ENCODE peak calls at places on chromosomes 4 and X, in ten cellular contexts. One of them, this sample, is unnamed.

GRCh38 chrX:15675490-15675921 is 10.9 kb upstream of the CLTRN start:
- DNase-seq in transverse colon: peak; percentile 91
- DNase-seq in breast epithelium: peak; percentile 92
- DNase-seq in prostate gland: peak; percentile 68
- DNase-seq in HL-60: peak; percentile 59
- DNase-seq in GM23338: peak; percentile 80
- DNase-seq in suprapubic skin: peak; percentile 94
- DNase-seq in K562: peak; percentile 74
- DNase-seq in HCT116: peak; percentile 70
- DNase-seq in spleen: peak; percentile 97
- DNase-seq in this sample: no peak

GRCh38 chr4:73867783-73868182 is 1.4 kb upstream of the CXCL1 start:
- DNase-seq in HL-60: no peak
- DNase-seq in GM23338: peak; percentile 31
- DNase-seq in K562: peak; percentile 16
- DNase-seq in transverse colon: peak; percentile 51
- DNase-seq in breast epithelium: no peak
- DNase-seq in prostate gland: peak; percentile 61
- DNase-seq in suprapubic skin: no peak
- DNase-seq in HCT116: peak; percentile 70
- DNase-seq in spleen: no peak
- DNase-seq in this sample: no peak

GRCh38 chrX:8364369-8365141 is 100.1 kb upstream of the VCX3B start:
- DNase-seq in prostate gland: peak; percentile 6
- DNase-seq in HCT116: no peak
- DNase-seq in transverse colon: no peak
- DNase-seq in suprapubic skin: no peak
- DNase-seq in spleen: no peak
- DNase-seq in HL-60: no peak
- DNase-seq in breast epithelium: no peak
- DNase-seq in K562: peak; percentile 1
- DNase-seq in GM23338: peak; percentile 81
- DNase-seq in this sample: no peak

GRCh38 chr4:148847544-148847943 is 405.3 kb upstream of the NR3C2 start:
- DNase-seq in K562: no peak
- DNase-seq in GM23338: no peak
- DNase-seq in HL-60: no peak
- DNase-seq in suprapubic skin: no peak
- DNase-seq in prostate gland: no peak
- DNase-seq in breast epithelium: no peak
- DNase-seq in HCT116: no peak
- DNase-seq in transverse colon: peak; percentile 21
- DNase-seq in spleen: no peak
- DNase-seq in this sample: no peak

GRCh38 chrX:39839371-39839770 is 258.4 kb downstream of the BCOR start:
- DNase-seq in GM23338: no peak
- DNase-seq in suprapubic skin: no peak
- DNase-seq in HCT116: no peak
- DNase-seq in breast epithelium: no peak
- DNase-seq in spleen: no peak
- DNase-seq in K562: no peak
- DNase-seq in transverse colon: no peak
- DNase-seq in prostate gland: no peak
- DNase-seq in HL-60: no peak
- DNase-seq in this sample: no peak

GRCh38 chr4:121736735-121737351 is 28.1 kb downstream of the SMIM43 start:
- DNase-seq in transverse colon: no peak
- DNase-seq in prostate gland: peak; percentile 43
- DNase-seq in suprapubic skin: no peak
- DNase-seq in GM23338: peak; percentile 76
- DNase-seq in spleen: no peak
- DNase-seq in breast epithelium: no peak
- DNase-seq in HCT116: peak; percentile 54
- DNase-seq in K562: peak; percentile 50
- DNase-seq in HL-60: no peak
- DNase-seq in this sample: peak; percentile 47

GRCh38 chr4:123889376-123889945 is 492.9 kb downstream of the SPRY1 start:
- DNase-seq in HL-60: no peak
- DNase-seq in prostate gland: no peak
- DNase-seq in spleen: no peak
- DNase-seq in GM23338: no peak
- DNase-seq in suprapubic skin: no peak
- DNase-seq in K562: no peak
- DNase-seq in HCT116: no peak
- DNase-seq in transverse colon: no peak
- DNase-seq in breast epithelium: no peak
- DNase-seq in this sample: peak; percentile 18

GRCh38 chr4:149164282-149164681 is 651.4 kb downstream of the IQCM start:
- DNase-seq in suprapubic skin: no peak
- DNase-seq in breast epithelium: no peak
- DNase-seq in spleen: no peak
- DNase-seq in HL-60: no peak
- DNase-seq in transverse colon: no peak
- DNase-seq in HCT116: no peak
- DNase-seq in GM23338: peak; percentile 83
- DNase-seq in prostate gland: no peak
- DNase-seq in K562: no peak
- DNase-seq in this sample: no peak

DNA sequence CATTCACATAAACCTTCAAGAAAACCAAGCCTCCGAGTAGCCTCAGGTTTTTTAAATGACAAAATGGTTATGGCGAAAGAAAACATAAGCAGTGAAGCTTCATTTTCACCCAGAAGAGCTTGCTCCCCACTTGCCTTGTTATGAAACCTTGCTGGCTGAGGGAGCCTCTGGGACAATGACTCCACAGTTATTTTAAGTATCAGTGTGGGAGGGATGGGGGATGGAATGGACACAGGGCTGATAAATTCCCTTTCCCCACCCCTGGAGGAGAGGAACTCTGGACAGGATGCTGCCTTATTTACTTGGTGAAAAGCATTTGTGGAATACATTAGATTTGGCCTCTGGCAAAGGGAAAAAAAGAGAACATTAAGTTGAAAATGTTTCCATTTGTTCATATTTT is 220.7 kb upstream of the CNKSR2 start:
- DNase-seq in suprapubic skin: no peak
- DNase-seq in K562: no peak
- DNase-seq in GM23338: no peak
- DNase-seq in transverse colon: no peak
- DNase-seq in HL-60: no peak
- DNase-seq in breast epithelium: peak; percentile 18
- DNase-seq in prostate gland: no peak
- DNase-seq in spleen: no peak
- DNase-seq in HCT116: no peak
- DNase-seq in this sample: no peak
- TF ChIP-seq POLR2AphosphoS5 in suprapubic skin: no peak
- TF ChIP-seq POLR2AphosphoS5 in K562: no peak
- TF ChIP-seq POLR2AphosphoS5 in GM23338: no peak
- TF ChIP-seq POLR2AphosphoS5 in transverse colon: no peak
- TF ChIP-seq POLR2AphosphoS5 in HL-60: no peak
- TF ChIP-seq POLR2AphosphoS5 in breast epithelium: no peak
- TF ChIP-seq POLR2AphosphoS5 in prostate gland: no peak
- TF ChIP-seq POLR2AphosphoS5 in spleen: no peak
- TF ChIP-seq POLR2AphosphoS5 in HCT116: no peak
- TF ChIP-seq POLR2AphosphoS5 in this sample: no peak

GRCh38 chr4:77269505-77269904 is 112.5 kb downstream of the CCNG2 start:
- DNase-seq in HL-60: no peak
- DNase-seq in GM23338: no peak
- DNase-seq in suprapubic skin: no peak
- DNase-seq in breast epithelium: no peak
- DNase-seq in K562: no peak
- DNase-seq in prostate gland: no peak
- DNase-seq in HCT116: no peak
- DNase-seq in transverse colon: no peak
- DNase-seq in spleen: no peak
- DNase-seq in this sample: no peak

GRCh38 chr4:77268108-77268507 is 111.1 kb downstream of the CCNG2 start:
- DNase-seq in spleen: no peak
- DNase-seq in breast epithelium: no peak
- DNase-seq in suprapubic skin: no peak
- DNase-seq in HL-60: no peak
- DNase-seq in transverse colon: no peak
- DNase-seq in prostate gland: no peak
- DNase-seq in HCT116: no peak
- DNase-seq in GM23338: no peak
- DNase-seq in K562: no peak
- DNase-seq in this sample: no peak

GRCh38 chr4:77273412-77273811 is 116.4 kb downstream of the CCNG2 start:
- DNase-seq in K562: no peak
- DNase-seq in transverse colon: no peak
- DNase-seq in suprapubic skin: no peak
- DNase-seq in HCT116: no peak
- DNase-seq in spleen: no peak
- DNase-seq in GM23338: no peak
- DNase-seq in prostate gland: no peak
- DNase-seq in breast epithelium: no peak
- DNase-seq in HL-60: no peak
- DNase-seq in this sample: no peak
- H3K27ac ChIP-seq in K562: no peak overlapping the region
- H3K27ac ChIP-seq in transverse colon: no peak overlapping the region
- H3K27ac ChIP-seq in suprapubic skin: peak overlapping the region; percentile 22
- H3K27ac ChIP-seq in HCT116: no peak overlapping the region
- H3K27ac ChIP-seq in spleen: no peak overlapping the region
- H3K27ac ChIP-seq in GM23338: no peak overlapping the region
- H3K27ac ChIP-seq in prostate gland: no peak overlapping the region
- H3K27ac ChIP-seq in breast epithelium: no peak overlapping the region
- H3K27ac ChIP-seq in HL-60: no peak overlapping the region
- H3K27ac ChIP-seq in this sample: no peak overlapping the region

GRCh38 chr4:142377345-142378091 is 468.6 kb downstream of the INPP4B start:
- DNase-seq in GM23338: no peak
- DNase-seq in HCT116: no peak
- DNase-seq in prostate gland: no peak
- DNase-seq in suprapubic skin: no peak
- DNase-seq in K562: no peak
- DNase-seq in transverse colon: no peak
- DNase-seq in HL-60: no peak
- DNase-seq in breast epithelium: no peak
- DNase-seq in spleen: no peak
- DNase-seq in this sample: no peak

GRCh38 chr4:142380052-142380598 is 466.0 kb downstream of the INPP4B start:
- DNase-seq in breast epithelium: no peak
- DNase-seq in suprapubic skin: no peak
- DNase-seq in HL-60: no peak
- DNase-seq in HCT116: no peak
- DNase-seq in K562: no peak
- DNase-seq in spleen: no peak
- DNase-seq in transverse colon: no peak
- DNase-seq in GM23338: no peak
- DNase-seq in prostate gland: no peak
- DNase-seq in this sample: no peak

GRCh38 chr4:142376204-142376603 is 469.9 kb downstream of the INPP4B start:
- DNase-seq in transverse colon: no peak
- DNase-seq in spleen: no peak
- DNase-seq in HCT116: no peak
- DNase-seq in suprapubic skin: no peak
- DNase-seq in K562: no peak
- DNase-seq in GM23338: no peak
- DNase-seq in HL-60: no peak
- DNase-seq in prostate gland: no peak
- DNase-seq in breast epithelium: no peak
- DNase-seq in this sample: no peak

GRCh38 chr4:142378179-142378578 is 467.9 kb downstream of the INPP4B start:
- DNase-seq in prostate gland: no peak
- DNase-seq in HCT116: no peak
- DNase-seq in K562: no peak
- DNase-seq in breast epithelium: no peak
- DNase-seq in spleen: no peak
- DNase-seq in GM23338: no peak
- DNase-seq in HL-60: no peak
- DNase-seq in transverse colon: no peak
- DNase-seq in suprapubic skin: no peak
- DNase-seq in this sample: no peak

DNA sequence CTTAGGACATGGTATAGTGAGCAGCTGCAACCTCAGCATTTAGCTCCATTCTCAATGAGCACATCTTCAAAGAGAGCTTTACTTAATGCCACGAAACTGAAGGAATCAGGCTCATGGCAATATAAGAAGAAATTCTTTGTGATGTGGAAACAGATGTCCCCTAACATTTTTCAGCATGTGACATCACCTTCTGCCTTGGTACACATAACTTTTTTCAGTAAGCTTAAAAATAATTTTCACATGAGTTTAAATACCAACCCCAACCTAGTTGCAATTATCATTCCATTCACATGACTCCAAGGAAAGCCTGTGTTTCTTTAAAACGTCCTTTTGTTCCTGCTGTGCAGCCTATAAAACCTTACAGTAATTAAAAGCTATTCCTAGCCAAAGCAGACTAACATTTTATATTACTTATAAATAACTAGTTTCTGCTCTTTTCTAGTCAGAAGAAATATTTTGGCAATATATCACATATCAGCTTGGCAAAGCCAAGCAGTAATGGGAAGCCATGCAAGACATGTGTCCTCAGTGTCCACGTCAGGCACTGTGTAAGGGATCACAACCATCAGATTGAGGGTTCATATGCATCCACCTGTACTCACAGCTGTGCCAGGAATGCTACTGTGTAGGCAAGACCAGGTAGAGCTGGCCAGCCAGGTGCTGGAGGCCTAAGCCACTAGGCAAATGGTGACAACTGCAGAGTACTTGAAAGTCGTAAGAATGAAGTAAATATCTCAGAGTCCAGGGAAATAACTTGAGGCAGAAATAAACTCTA is 466.6 kb downstream of the INPP4B start:
- DNase-seq in breast epithelium: no peak
- DNase-seq in GM23338: no peak
- DNase-seq in prostate gland: peak; percentile 6
- DNase-seq in HL-60: no peak
- DNase-seq in spleen: no peak
- DNase-seq in HCT116: peak; percentile 62
- DNase-seq in transverse colon: no peak
- DNase-seq in suprapubic skin: no peak
- DNase-seq in K562: no peak
- DNase-seq in this sample: no peak
- H3K4me3 ChIP-seq in breast epithelium: no peak overlapping the region
- H3K4me3 ChIP-seq in GM23338: no peak overlapping the region
- H3K4me3 ChIP-seq in prostate gland: no peak overlapping the region
- H3K4me3 ChIP-seq in HL-60: no peak overlapping the region
- H3K4me3 ChIP-seq in spleen: no peak overlapping the region
- H3K4me3 ChIP-seq in HCT116: peak overlapping the region; percentile 19
- H3K4me3 ChIP-seq in transverse colon: no peak overlapping the region
- H3K4me3 ChIP-seq in suprapubic skin: no peak overlapping the region
- H3K4me3 ChIP-seq in K562: no peak overlapping the region
- H3K4me3 ChIP-seq in this sample: no peak overlapping the region

GRCh38 chr4:17817027-17817426 is 6.2 kb downstream of the NCAPG start:
- DNase-seq in prostate gland: no peak
- DNase-seq in breast epithelium: no peak
- DNase-seq in K562: no peak
- DNase-seq in spleen: no peak
- DNase-seq in GM23338: peak; percentile 70
- DNase-seq in HCT116: peak; percentile 10
- DNase-seq in suprapubic skin: no peak
- DNase-seq in HL-60: no peak
- DNase-seq in transverse colon: no peak
- DNase-seq in this sample: no peak
- TF ChIP-seq POLR2AphosphoS5 in prostate gland: no peak
- TF ChIP-seq POLR2AphosphoS5 in breast epithelium: no peak
- TF ChIP-seq POLR2AphosphoS5 in K562: no peak
- TF ChIP-seq POLR2AphosphoS5 in spleen: no peak
- TF ChIP-seq POLR2AphosphoS5 in GM23338: no peak
- TF ChIP-seq POLR2AphosphoS5 in HCT116: no peak
- TF ChIP-seq POLR2AphosphoS5 in suprapubic skin: no peak
- TF ChIP-seq POLR2AphosphoS5 in HL-60: no peak
- TF ChIP-seq POLR2AphosphoS5 in transverse colon: no peak
- TF ChIP-seq POLR2AphosphoS5 in this sample: no peak

GRCh38 chr4:185836268-185837084 is 24.5 kb upstream of the SORBS2 start:
- DNase-seq in suprapubic skin: no peak
- DNase-seq in HCT116: no peak
- DNase-seq in K562: no peak
- DNase-seq in breast epithelium: no peak
- DNase-seq in spleen: no peak
- DNase-seq in HL-60: no peak
- DNase-seq in prostate gland: no peak
- DNase-seq in GM23338: peak; percentile 17
- DNase-seq in transverse colon: no peak
- DNase-seq in this sample: no peak
- H3K27ac ChIP-seq in suprapubic skin: no peak overlapping the region
- H3K27ac ChIP-seq in HCT116: no peak overlapping the region
- H3K27ac ChIP-seq in K562: no peak overlapping the region
- H3K27ac ChIP-seq in breast epithelium: no peak overlapping the region
- H3K27ac ChIP-seq in spleen: no peak overlapping the region
- H3K27ac ChIP-seq in HL-60: no peak overlapping the region
- H3K27ac ChIP-seq in prostate gland: no peak overlapping the region
- H3K27ac ChIP-seq in GM23338: peak overlapping the region; percentile 99
- H3K27ac ChIP-seq in transverse colon: no peak overlapping the region
- H3K27ac ChIP-seq in this sample: no peak overlapping the region